ENCODE peak calls at places on chromosome 2, in ten cellular contexts. N, C, K, F, X, E, P, R, U and Q are unnamed samples.

GRCh38 chr2:17470855-17471641 is 47.2 kb downstream of the RAD51AP2 start:
- DNase-seq in N (no peak), C (no peak), K (no peak), F (no peak), X (no peak), E (no peak), P (no peak), R (no peak), U (peak), Q (no peak)

GRCh38 chr2:109135572-109136185 is 6.7 kb downstream of the SH3RF3 start:
- DNase-seq in N (no peak), C (peak), K (peak), F (no peak), X (no peak), E (no peak), P (no peak), R (peak), U (no peak), Q (no peak)

GRCh38 chr2:225282858-225283693 is 116.4 kb upstream of the NYAP2 start:
- DNase-seq in N (no peak), C (peak), K (peak), F (no peak), X (peak), E (no peak), P (no peak), R (no peak), U (peak), Q (no peak)

GRCh38 chr2:12456293-12457151 is 260.2 kb upstream of the TRIB2 start:
- DNase-seq in N (peak), C (no peak), K (peak), F (peak), X (peak), E (peak), P (peak), R (peak), U (peak), Q (no peak)

GRCh38 chr2:70992945-70993688 is 1.6 kb downstream of the TEX261 start:
- DNase-seq in N (no peak), C (no peak), K (peak), F (no peak), X (no peak), E (no peak), P (no peak), R (peak), U (no peak), Q (peak)

GRCh38 chr2:207903236-207903635 is 122.1 kb downstream of the PLEKHM3 start:
- DNase-seq in N (no peak), C (no peak), K (no peak), F (no peak), X (no peak), E (no peak), P (no peak), R (no peak), U (no peak), Q (no peak)

GRCh38 chr2:231394201-231395141 is 1.0 kb upstream of the B3GNT7 start:
- DNase-seq in N (no peak), C (no peak), K (no peak), F (no peak), X (peak), E (no peak), P (no peak), R (no peak), U (no peak), Q (no peak)

GRCh38 chr2:8918412-8918811 is 81.0 kb upstream of the KIDINS220 start:
- DNase-seq in N (no peak), C (no peak), K (no peak), F (no peak), X (no peak), E (no peak), P (no peak), R (no peak), U (no peak), Q (no peak)

GRCh38 chr2:238261718-238262375 is 22.0 kb upstream of the HES6 start:
- DNase-seq in N (no peak), C (no peak), K (no peak), F (no peak), X (no peak), E (no peak), P (no peak), R (no peak), U (no peak), Q (no peak)

GRCh38 chr2:169585673-169586072 is 1.5 kb downstream of the PPIG start:
- DNase-seq in N (no peak), C (no peak), K (no peak), F (no peak), X (no peak), E (no peak), P (no peak), R (no peak), U (no peak), Q (no peak)

GRCh38 chr2:171531291-171531690 is 9.0 kb downstream of the CYBRD1 start:
- DNase-seq in N (no peak), C (no peak), K (no peak), F (no peak), X (no peak), E (no peak), P (no peak), R (no peak), U (peak), Q (no peak)

GRCh38 chr2:7972670-7973069 is 709.2 kb upstream of the ID2 start:
- DNase-seq in N (no peak), C (no peak), K (no peak), F (no peak), X (no peak), E (no peak), P (no peak), R (no peak), U (no peak), Q (no peak)

GRCh38 chr2:47052847-47053246 is 102.3 kb downstream of the STPG4 start:
- DNase-seq in N (no peak), C (no peak), K (no peak), F (no peak), X (no peak), E (no peak), P (no peak), R (no peak), U (no peak), Q (no peak)

GRCh38 chr2:159982842-159983785 is 79.3 kb downstream of the PLA2R1 start:
- DNase-seq in N (no peak), C (no peak), K (no peak), F (no peak), X (no peak), E (no peak), P (no peak), R (no peak), U (peak), Q (no peak)

GRCh38 chr2:44268259-44268649 is 7.0 kb upstream of the SLC3A1 start:
- DNase-seq in N (no peak), C (no peak), K (no peak), F (no peak), X (no peak), E (no peak), P (no peak), R (no peak), U (peak), Q (no peak)

GRCh38 chr2:589551-589950 is 87.7 kb downstream of the TMEM18 start:
- DNase-seq in N (no peak), C (no peak), K (no peak), F (no peak), X (no peak), E (no peak), P (no peak), R (peak), U (no peak), Q (peak)

GRCh38 chr2:29117636-29118303 is 2.6 kb downstream of the CLIP4 start:
- DNase-seq in N (no peak), C (no peak), K (no peak), F (no peak), X (no peak), E (no peak), P (no peak), R (no peak), U (peak), Q (no peak)

GRCh38 chr2:67729474-67729873 is 332.3 kb downstream of the ETAA1 start:
- DNase-seq in N (no peak), C (no peak), K (no peak), F (no peak), X (no peak), E (no peak), P (no peak), R (no peak), U (no peak), Q (no peak)

GRCh38 chr2:43129676-43130547 is 96.5 kb downstream of the ZFP36L2 start:
- DNase-seq in N (no peak), C (no peak), K (no peak), F (peak), X (no peak), E (peak), P (no peak), R (no peak), U (no peak), Q (no peak)

GRCh38 chr2:229920011-229920781 is 1.6 kb downstream of the TRIP12 start:
- DNase-seq in N (no peak), C (peak), K (peak), F (peak), X (peak), E (peak), P (peak), R (no peak), U (peak), Q (no peak)

GRCh38 chr2:39127973-39128372 is 7.1 kb upstream of the SOS1 start:
- DNase-seq in N (no peak), C (no peak), K (peak), F (peak), X (no peak), E (no peak), P (no peak), R (no peak), U (peak), Q (no peak)

GRCh38 chr2:2901384-2902345 is 476.0 kb downstream of the EIPR1 start:
- DNase-seq in N (no peak), C (no peak), K (no peak), F (no peak), X (no peak), E (no peak), P (no peak), R (no peak), U (no peak), Q (no peak)

GRCh38 chr2:219676586-219676985 is 49.2 kb downstream of the SLC4A3 start:
- DNase-seq in N (no peak), C (no peak), K (no peak), F (no peak), X (no peak), E (no peak), P (no peak), R (no peak), U (no peak), Q (no peak)

GRCh38 chr2:180759631-180760030 is 220.8 kb upstream of the UBE2E3 start:
- DNase-seq in N (no peak), C (no peak), K (no peak), F (no peak), X (no peak), E (no peak), P (no peak), R (no peak), U (no peak), Q (no peak)

GRCh38 chr2:202278036-202278760 is 12.6 kb downstream of the NOP58 start:
- DNase-seq in N (no peak), C (no peak), K (no peak), F (no peak), X (no peak), E (no peak), P (no peak), R (no peak), U (peak), Q (no peak)

GRCh38 chr2:238861766-238862315 is 14.0 kb downstream of the TWIST2 start:
- DNase-seq in N (no peak), C (no peak), K (no peak), F (no peak), X (no peak), E (no peak), P (no peak), R (no peak), U (peak), Q (no peak)

GRCh38 chr2:204437815-204438766 is 107.2 kb upstream of the PARD3B start:
- DNase-seq in N (no peak), C (no peak), K (no peak), F (no peak), X (no peak), E (no peak), P (no peak), R (no peak), U (no peak), Q (no peak)

GRCh38 chr2:234632527-234633391 is 135.9 kb upstream of the ARL4C start:
- DNase-seq in N (no peak), C (no peak), K (no peak), F (no peak), X (no peak), E (no peak), P (no peak), R (no peak), U (peak), Q (no peak)

GRCh38 chr2:119028327-119029174 is 86.6 kb downstream of the MARCO start:
- DNase-seq in N (no peak), C (no peak), K (no peak), F (no peak), X (peak), E (no peak), P (no peak), R (peak), U (peak), Q (no peak)

GRCh38 chr2:156474316-156474715 is 38.1 kb downstream of the GPD2 start:
- DNase-seq in N (no peak), C (no peak), K (no peak), F (no peak), X (no peak), E (no peak), P (no peak), R (no peak), U (no peak), Q (no peak)

GRCh38 chr2:95058466-95058988 is 33.0 kb downstream of the MAL start:
- DNase-seq in N (no peak), C (no peak), K (peak), F (no peak), X (no peak), E (no peak), P (no peak), R (no peak), U (no peak), Q (no peak)

GRCh38 chr2:47028171-47028570 is 112.6 kb upstream of the MCFD2 start:
- DNase-seq in N (no peak), C (no peak), K (no peak), F (no peak), X (no peak), E (no peak), P (no peak), R (no peak), U (no peak), Q (no peak)

GRCh38 chr2:174048238-174048637 is 83.1 kb upstream of the SP3 start:
- DNase-seq in N (no peak), C (no peak), K (no peak), F (no peak), X (no peak), E (no peak), P (no peak), R (no peak), U (no peak), Q (no peak)

GRCh38 chr2:101883860-101884259 is 107.9 kb upstream of the IL1R2 start:
- DNase-seq in N (no peak), C (no peak), K (no peak), F (no peak), X (peak), E (no peak), P (no peak), R (no peak), U (peak), Q (no peak)

GRCh38 chr2:216426938-216427337 is 14.7 kb downstream of the SMARCAL1 start:
- DNase-seq in N (no peak), C (no peak), K (no peak), F (no peak), X (no peak), E (no peak), P (no peak), R (no peak), U (peak), Q (no peak)

GRCh38 chr2:224284134-224284946 is 117.6 kb downstream of the FAM124B start:
- DNase-seq in N (no peak), C (peak), K (no peak), F (no peak), X (peak), E (peak), P (peak), R (no peak), U (peak), Q (no peak)

GRCh38 chr2:9753665-9754531 is 89.4 kb upstream of the TAF1B start:
- DNase-seq in N (no peak), C (peak), K (peak), F (peak), X (peak), E (peak), P (peak), R (no peak), U (no peak), Q (no peak)

GRCh38 chr2:189933911-189934399 is 128.6 kb downstream of the MSTN start:
- DNase-seq in N (no peak), C (no peak), K (no peak), F (no peak), X (no peak), E (no peak), P (no peak), R (no peak), U (peak), Q (no peak)

GRCh38 chr2:33111002-33111446 is 164.3 kb downstream of the LTBP1 start:
- DNase-seq in N (no peak), C (no peak), K (no peak), F (no peak), X (no peak), E (no peak), P (no peak), R (no peak), U (peak), Q (no peak)

GRCh38 chr2:236371010-236371409 is 106.8 kb upstream of the ASB18 start:
- DNase-seq in N (no peak), C (no peak), K (no peak), F (no peak), X (no peak), E (no peak), P (no peak), R (no peak), U (no peak), Q (no peak)